ENCODE peak calls at places on chromosomes 7 and 10, in nine cellular contexts. Y is kidney epithelial cell; I is Peyer's patch; Z is CD8-positive, alpha-beta memory T cell; K is sigmoid colon; W is right atrium auricular region; A is epithelial cell of esophagus; C is GM23248; B is adipocyte. S is an unnamed sample.

GRCh38 chr7:7424151-7424873 is 111.4 kb downstream of the COL28A1 start:
- DNase-seq in W (peak; percentile 64), Z (peak; percentile 39), Y (no peak), C (peak; percentile 85), A (peak; percentile 75), I (peak; percentile 56), K (peak; percentile 71), B (peak; percentile 89), S (peak; percentile 64)

GRCh38 chr10:89303161-89303560 is 1.3 kb downstream of the IFIT2 start:
- DNase-seq in C (no peak), B (no peak), Y (no peak), Z (no peak), W (no peak), K (no peak), I (no peak), A (no peak), S (no peak)

GRCh38 chr7:32347244-32347828 is 142.8 kb downstream of the LSM5 start:
- DNase-seq in Z (no peak), W (no peak), A (peak; percentile 30), I (no peak), Y (no peak), K (no peak), C (peak; percentile 32), B (peak; percentile 30), S (peak; percentile 2)

GRCh38 chr10:92573091-92573797 is 649 bp downstream of the IDE start:
- DNase-seq in B (peak; percentile 69), I (peak; percentile 56), A (peak; percentile 51), C (peak; percentile 84), W (no peak), K (peak; percentile 72), Y (no peak), Z (peak; percentile 37), S (peak; percentile 50)

GRCh38 chr10:72087969-72088878 is at the start of gene SPOCK2:
- DNase-seq in B (peak; percentile 46), W (no peak), Y (no peak), Z (peak; percentile 90), A (peak; percentile 19), C (peak; percentile 39), I (no peak), K (no peak), S (no peak)

GRCh38 chr10:125124907-125125306 is 35.5 kb downstream of the CTBP2 start:
- DNase-seq in C (no peak), A (no peak), I (peak; percentile 53), W (no peak), B (no peak), Z (no peak), Y (no peak), K (peak; percentile 57), S (peak; percentile 51)

GRCh38 chr7:2979276-2979675 is 64.4 kb downstream of the CARD11 start:
- DNase-seq in B (no peak), W (no peak), I (no peak), Z (peak; percentile 30), Y (no peak), A (no peak), K (no peak), C (no peak), S (no peak)

GRCh38 chr7:140214075-140214684 is 37.4 kb upstream of the KDM7A start:
- DNase-seq in A (peak; percentile 88), C (peak; percentile 75), Y (peak; percentile 47), W (no peak), I (peak; percentile 82), B (peak; percentile 36), Z (no peak), K (no peak), S (peak; percentile 16)

GRCh38 chr7:728602-729001 is 1.5 kb upstream of the PRKAR1B start:
- DNase-seq in K (peak; percentile 55), A (no peak), Y (no peak), I (no peak), C (no peak), B (no peak), Z (no peak), W (no peak), S (no peak)

GRCh38 chr7:107501593-107501992 is 31.7 kb downstream of the GPR22 start:
- DNase-seq in Z (no peak), C (peak; percentile 55), W (no peak), K (no peak), A (peak; percentile 73), Y (no peak), I (no peak), B (peak; percentile 43), S (peak; percentile 59)

GRCh38 chr10:24209421-24209770 is 458 bp downstream of the KIAA1217 start:
- DNase-seq in K (no peak), I (no peak), Z (no peak), W (peak; percentile 62), C (peak; percentile 77), A (peak; percentile 90), B (peak; percentile 29), Y (no peak), S (peak; percentile 10)

GRCh38 chr7:114885836-114886235 is 36.1 kb upstream of the MDFIC start:
- DNase-seq in I (no peak), K (no peak), Z (no peak), C (peak; percentile 67), W (no peak), Y (no peak), A (peak; percentile 26), B (no peak), S (no peak)

GRCh38 chr7:134530460-134530859 is 3.1 kb downstream of the AKR1B10 start:
- DNase-seq in W (no peak), A (no peak), B (no peak), I (no peak), Y (no peak), Z (no peak), C (no peak), K (no peak), S (no peak)

GRCh38 chr7:134533288-134533771 is 6.0 kb downstream of the AKR1B10 start:
- DNase-seq in K (no peak), B (peak; percentile 27), Z (no peak), C (peak; percentile 4), A (peak; percentile 28), W (no peak), I (no peak), Y (no peak), S (peak; percentile 53)

GRCh38 chr7:134528749-134529148 is 1.4 kb downstream of the AKR1B10 start:
- DNase-seq in K (no peak), A (no peak), I (no peak), Y (no peak), C (no peak), Z (no peak), B (no peak), W (no peak), S (no peak)

GRCh38 chr7:134532155-134533089 is 5.1 kb downstream of the AKR1B10 start:
- DNase-seq in Z (no peak), C (no peak), K (no peak), I (peak; percentile 73), B (peak; percentile 30), W (no peak), A (peak; percentile 92), Y (no peak), S (no peak)

DNA sequence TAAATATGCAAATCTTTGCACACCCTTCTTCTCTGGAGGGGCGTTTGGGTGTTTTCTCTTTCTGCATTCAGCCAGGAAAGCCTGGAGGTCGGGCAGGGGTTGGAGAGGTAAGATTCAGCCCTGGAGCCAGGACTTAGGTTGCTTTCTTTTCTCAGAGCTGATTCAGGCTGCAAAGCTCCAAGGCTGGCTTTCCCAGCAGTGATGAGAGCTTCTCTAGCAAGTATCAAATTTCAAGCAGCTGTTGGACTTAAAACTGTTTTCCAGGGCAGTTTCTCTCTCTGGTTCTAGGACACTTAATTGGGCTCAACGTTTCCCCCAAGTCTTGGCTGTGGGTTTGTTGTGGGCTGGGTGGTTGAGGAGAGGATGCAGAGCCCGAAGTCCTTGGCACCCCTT is 608 bp downstream of the AKR1B10 start:
- DNase-seq in B (peak; percentile 86), C (peak; percentile 82), Y (no peak), A (peak; percentile 64), Z (no peak), W (no peak), K (no peak), I (no peak), S (peak; percentile 80)
- H3K4me3 ChIP-seq in B (peak overlapping the region; percentile 42), C (peak overlapping the region; percentile 28), Y (no peak overlapping the region), A (peak overlapping the region; percentile 31), Z (no peak overlapping the region), W (no peak overlapping the region), K (no peak overlapping the region), I (peak overlapping the region; percentile 53), S (no peak overlapping the region)

GRCh38 chr7:65269150-65269856 is 104.4 kb upstream of the ZNF92 start:
- DNase-seq in I (no peak), Y (peak; percentile 51), Z (no peak), W (no peak), C (peak; percentile 20), B (peak; percentile 49), K (no peak), A (peak; percentile 12), S (peak; percentile 6)
- H3K4me3 ChIP-seq in I (peak overlapping the region; percentile 29), Y (peak overlapping the region; percentile 58), Z (peak overlapping the region; percentile 34), W (peak overlapping the region; percentile 11), C (peak overlapping the region; percentile 36), B (no peak overlapping the region), K (no peak overlapping the region), A (peak overlapping the region; percentile 16), S (peak overlapping the region; percentile 12)

GRCh38 chr10:114998993-114999392 is 61.0 kb downstream of the TRUB1 start:
- DNase-seq in K (no peak), A (no peak), C (no peak), Z (no peak), I (no peak), B (no peak), Y (no peak), W (no peak), S (no peak)

GRCh38 chr10:114996542-114996941 is 58.5 kb downstream of the TRUB1 start:
- DNase-seq in C (peak; percentile 46), B (peak; percentile 63), Y (no peak), W (no peak), A (no peak), K (no peak), I (no peak), Z (no peak), S (peak; percentile 63)

GRCh38 chr10:114990991-114991390 is 53.0 kb downstream of the TRUB1 start:
- DNase-seq in I (no peak), C (no peak), K (no peak), W (no peak), Z (no peak), B (no peak), A (no peak), Y (no peak), S (no peak)

GRCh38 chr10:114995468-114995867 is 57.5 kb downstream of the TRUB1 start:
- DNase-seq in B (peak; percentile 50), W (no peak), K (no peak), A (no peak), C (peak; percentile 43), I (no peak), Z (no peak), Y (no peak), S (no peak)
- H3K4me3 ChIP-seq in B (no peak overlapping the region), W (no peak overlapping the region), K (no peak overlapping the region), A (no peak overlapping the region), C (no peak overlapping the region), I (no peak overlapping the region), Z (no peak overlapping the region), Y (no peak overlapping the region), S (no peak overlapping the region)

DNA sequence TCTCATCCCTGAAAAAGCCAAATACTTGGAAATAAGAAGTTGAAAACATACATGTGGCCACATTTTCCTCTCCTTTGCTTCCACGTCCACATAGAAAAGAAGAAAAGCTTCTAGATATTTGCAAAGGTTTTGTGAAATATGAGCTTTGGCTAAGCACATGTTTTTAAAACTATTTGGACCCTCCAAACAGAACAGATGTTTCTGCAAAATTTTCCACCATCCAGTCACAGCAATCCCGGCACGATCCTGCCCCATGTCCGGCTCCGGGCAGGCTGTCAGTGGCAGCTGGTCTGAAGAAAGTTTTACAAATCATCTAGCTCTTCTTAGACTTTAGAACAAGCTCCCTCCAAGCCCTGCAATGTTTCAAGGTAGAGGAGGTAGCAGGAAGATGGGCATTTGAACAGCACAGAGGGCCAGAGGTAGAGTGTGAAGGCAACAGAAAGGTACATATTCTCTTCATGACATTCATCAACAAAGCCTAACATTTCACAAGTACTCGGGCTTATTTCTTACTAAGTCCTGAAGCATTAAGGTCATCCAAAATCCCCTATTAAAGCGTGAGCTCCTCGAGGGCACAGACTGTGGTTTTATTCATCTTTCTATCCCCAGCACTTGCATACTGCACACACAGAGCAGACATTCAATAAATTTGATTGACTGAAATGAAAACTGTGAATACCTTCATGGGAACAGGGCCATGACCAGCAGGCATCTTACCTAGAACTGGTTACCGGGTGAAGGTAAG is 110.1 kb downstream of the JAZF1 start:
- DNase-seq in A (no peak), K (no peak), C (peak; percentile 57), Z (no peak), W (no peak), Y (no peak), I (no peak), B (peak; percentile 59), S (peak; percentile 58)
- H3K4me3 ChIP-seq in A (no peak overlapping the region), K (no peak overlapping the region), C (peak overlapping the region; percentile 20), Z (no peak overlapping the region), W (no peak overlapping the region), Y (no peak overlapping the region), I (no peak overlapping the region), B (peak overlapping the region; percentile 68), S (no peak overlapping the region)